ENCODE peak calls at places on chromosomes 3 and 15, in nine cellular contexts. S is T-helper 9 cell; X is stimulated activated CD4-positive, alpha-beta T cell treated with anti-CD3 and anti-CD28 coated beads, TNF-alpha, amount 100 ng/mL, for 1 hour; A is activated T-helper 1 cell treated with Interleukin-2 at 50 U/mL for 16 hours; G is B cell; Z is AG04450; R is astrocyte; O is lower leg skin; T is GM04503. F is an unnamed sample.

GRCh38 chr3:98343647-98344507 is 9.8 kb upstream of the OR5K4 start:
- DNase-seq in S (no peak), X (no peak), A (no peak), G (no peak), Z (no peak), R (no peak), O (no peak), T (no peak), F (peak; percentile 43)

GRCh38 chr3:123159926-123160635 is 41.7 kb upstream of the SEC22A start:
- DNase-seq in S (no peak), X (no peak), A (no peak), G (no peak), Z (no peak), R (peak; percentile 33), O (no peak), T (no peak), F (no peak)

GRCh38 chr3:20096135-20096685 is 56.0 kb downstream of the KAT2B start:
- DNase-seq in S (no peak), X (no peak), A (no peak), G (no peak), Z (no peak), R (no peak), O (no peak), T (no peak), F (no peak)

GRCh38 chr3:66037986-66038369 is 740 bp downstream of the MAGI1 start:
- DNase-seq in S (no peak), X (no peak), A (no peak), G (peak; percentile 29), Z (no peak), R (no peak), O (no peak), T (no peak), F (peak; percentile 15)

GRCh38 chr3:52385157-52385556 is 59.7 kb downstream of the SEMA3G start:
- DNase-seq in S (no peak), X (no peak), A (no peak), G (no peak), Z (no peak), R (peak; percentile 12), O (no peak), T (no peak), F (peak; percentile 50)

GRCh38 chr3:125644036-125645025 is 49.0 kb upstream of the OSBPL11 start:
- DNase-seq in S (no peak), X (no peak), A (no peak), G (no peak), Z (no peak), R (no peak), O (peak; percentile 40), T (peak; percentile 78), F (no peak)

GRCh38 chr3:33395900-33396299 is 44.3 kb downstream of the UBP1 start:
- DNase-seq in S (no peak), X (no peak), A (no peak), G (no peak), Z (no peak), R (no peak), O (no peak), T (no peak), F (no peak)

GRCh38 chr3:134601539-134602439 is 49.0 kb downstream of the KY start:
- DNase-seq in S (no peak), X (no peak), A (no peak), G (no peak), Z (peak; percentile 32), R (peak; percentile 24), O (no peak), T (no peak), F (peak; percentile 72)

GRCh38 chr3:31064021-31064420 is 169.6 kb upstream of the GADL1 start:
- DNase-seq in S (no peak), X (no peak), A (no peak), G (no peak), Z (no peak), R (peak; percentile 77), O (no peak), T (no peak), F (no peak)

GRCh38 chr3:99394831-99395733 is 243.3 kb upstream of the COL8A1 start:
- DNase-seq in S (no peak), X (no peak), A (no peak), G (no peak), Z (peak; percentile 52), R (peak; percentile 92), O (no peak), T (peak; percentile 94), F (no peak)

GRCh38 chr3:12977117-12977808 is 96.0 kb downstream of the IQSEC1 start:
- DNase-seq in S (no peak), X (no peak), A (no peak), G (no peak), Z (no peak), R (no peak), O (no peak), T (no peak), F (no peak)

GRCh38 chr3:107845355-107846281 is 245.2 kb downstream of the CD47 start:
- DNase-seq in S (no peak), X (no peak), A (no peak), G (no peak), Z (no peak), R (no peak), O (no peak), T (no peak), F (no peak)

GRCh38 chr3:46359748-46360509 is 6.0 kb downstream of the CCR2 start:
- DNase-seq in S (no peak), X (no peak), A (no peak), G (no peak), Z (no peak), R (peak; percentile 28), O (no peak), T (no peak), F (no peak)

GRCh38 chr3:52327486-52328290 is 11.6 kb downstream of the DNAH1 start:
- DNase-seq in S (no peak), X (no peak), A (no peak), G (no peak), Z (no peak), R (no peak), O (no peak), T (no peak), F (no peak)

GRCh38 chr3:106018111-106018510 is 149.3 kb upstream of the CBLB start:
- DNase-seq in S (no peak), X (no peak), A (no peak), G (no peak), Z (no peak), R (no peak), O (no peak), T (no peak), F (no peak)

GRCh38 chr3:109803274-109803673 is 465.9 kb upstream of the DPPA4 start:
- DNase-seq in S (no peak), X (no peak), A (no peak), G (no peak), Z (no peak), R (no peak), O (no peak), T (no peak), F (no peak)

GRCh38 chr15:52010633-52011595 is 8.1 kb upstream of the MAPK6 start:
- DNase-seq in S (no peak), X (no peak), A (no peak), G (no peak), Z (peak; percentile 72), R (peak; percentile 90), O (peak; percentile 72), T (no peak), F (no peak)

GRCh38 chr3:171101982-171102610 is 75.6 kb upstream of the SLC2A2 start:
- DNase-seq in S (no peak), X (no peak), A (no peak), G (no peak), Z (no peak), R (peak; percentile 73), O (no peak), T (peak; percentile 59), F (no peak)

GRCh38 chr3:57143886-57144459 is 21.2 kb downstream of the IL17RD start:
- DNase-seq in S (no peak), X (no peak), A (no peak), G (no peak), Z (no peak), R (no peak), O (no peak), T (no peak), F (no peak)

GRCh38 chr15:84814826-84815375 is 2.3 kb upstream of the ALPK3 start:
- DNase-seq in S (no peak), X (no peak), A (no peak), G (no peak), Z (no peak), R (no peak), O (no peak), T (no peak), F (no peak)

GRCh38 chr3:141610993-141611392 is 124.2 kb downstream of the RASA2 start:
- DNase-seq in S (no peak), X (no peak), A (no peak), G (no peak), Z (no peak), R (no peak), O (no peak), T (no peak), F (no peak)

GRCh38 chr15:33068531-33068990 is 126.0 kb downstream of the FMN1 start:
- DNase-seq in S (no peak), X (no peak), A (no peak), G (no peak), Z (no peak), R (peak; percentile 23), O (peak; percentile 61), T (peak; percentile 15), F (no peak)

GRCh38 chr3:183073839-183074615 is 25.3 kb downstream of the MCCC1 start:
- DNase-seq in S (no peak), X (no peak), A (no peak), G (no peak), Z (no peak), R (no peak), O (no peak), T (no peak), F (no peak)

GRCh38 chr3:32432711-32433530 is 41.3 kb downstream of the CMTM7 start:
- DNase-seq in S (no peak), X (no peak), A (no peak), G (no peak), Z (no peak), R (no peak), O (no peak), T (no peak), F (no peak)

GRCh38 chr3:15630646-15631350 is 29.3 kb downstream of the BTD start:
- DNase-seq in S (no peak), X (no peak), A (no peak), G (no peak), Z (no peak), R (peak; percentile 78), O (no peak), T (no peak), F (no peak)

GRCh38 chr3:13102386-13103345 is 29.4 kb upstream of the IQSEC1 start:
- DNase-seq in S (no peak), X (no peak), A (no peak), G (no peak), Z (no peak), R (no peak), O (no peak), T (no peak), F (no peak)

GRCh38 chr3:87706176-87706575 is 352.6 kb downstream of the CGGBP1 start:
- DNase-seq in S (no peak), X (no peak), A (no peak), G (no peak), Z (no peak), R (no peak), O (no peak), T (no peak), F (no peak)

GRCh38 chr3:78858910-78859309 is 908.9 kb downstream of the ROBO1 start:
- DNase-seq in S (no peak), X (no peak), A (no peak), G (no peak), Z (no peak), R (peak; percentile 68), O (no peak), T (no peak), F (no peak)

GRCh38 chr3:61915296-61915695 is 353.9 kb downstream of the PTPRG start:
- DNase-seq in S (no peak), X (no peak), A (no peak), G (no peak), Z (no peak), R (no peak), O (no peak), T (no peak), F (no peak)

GRCh38 chr3:113631573-113631972 is 64.9 kb downstream of the USF3 start:
- DNase-seq in S (no peak), X (no peak), A (no peak), G (no peak), Z (no peak), R (no peak), O (no peak), T (no peak), F (no peak)

GRCh38 chr3:187736418-187736871 is 8.8 kb downstream of the BCL6 start:
- DNase-seq in S (no peak), X (no peak), A (no peak), G (no peak), Z (no peak), R (peak; percentile 64), O (no peak), T (no peak), F (no peak)

F was measured in neural crest cell.